ENCODE peak calls at places on chromosomes 3 and 15, in nine cellular contexts. W, K, I, L, M, Y, E, H and N are unnamed samples.

GRCh38 chr15:82613764-82614163 is 33.4 kb downstream of the CPEB1 start:
- DNase-seq in W (peak), K (no peak), I (no peak), L (no peak), M (no peak), Y (no peak), E (no peak), H (no peak), N (no peak)

GRCh38 chr3:130757751-130758150 is 11.1 kb upstream of the PIK3R4 start:
- DNase-seq in W (no peak), K (no peak), I (no peak), L (no peak), M (no peak), Y (no peak), E (no peak), H (no peak), N (peak)

GRCh38 chr3:17810759-17811158 is 68.3 kb upstream of the TBC1D5 start:
- DNase-seq in W (no peak), K (peak), I (no peak), L (no peak), M (no peak), Y (no peak), E (no peak), H (no peak), N (no peak)

GRCh38 chr15:101169457-101170071 is 82.3 kb downstream of the CHSY1 start:
- DNase-seq in W (peak), K (peak), I (no peak), L (no peak), M (no peak), Y (no peak), E (no peak), H (no peak), N (no peak)

GRCh38 chr3:189316296-189317019 is 144.7 kb downstream of the TPRG1 start:
- DNase-seq in W (no peak), K (no peak), I (no peak), L (no peak), M (peak), Y (no peak), E (no peak), H (peak), N (no peak)

GRCh38 chr3:174330303-174330702 is 528.8 kb upstream of the NAALADL2 start:
- DNase-seq in W (no peak), K (peak), I (no peak), L (no peak), M (no peak), Y (no peak), E (no peak), H (no peak), N (no peak)

GRCh38 chr15:40328176-40328575 is 4.7 kb downstream of the INAFM2 start:
- DNase-seq in W (no peak), K (peak), I (no peak), L (no peak), M (no peak), Y (no peak), E (no peak), H (no peak), N (no peak)

GRCh38 chr15:47870956-47871625 is 153.8 kb downstream of the SEMA6D start:
- DNase-seq in W (no peak), K (peak), I (no peak), L (no peak), M (no peak), Y (no peak), E (no peak), H (no peak), N (no peak)

GRCh38 chr3:153596402-153596801 is 434.4 kb downstream of the RAP2B start:
- DNase-seq in W (no peak), K (no peak), I (no peak), L (no peak), M (no peak), Y (no peak), E (no peak), H (no peak), N (no peak)

GRCh38 chr3:11807651-11808050 is 39.0 kb downstream of the TAMM41 start:
- DNase-seq in W (no peak), K (peak), I (no peak), L (no peak), M (no peak), Y (no peak), E (no peak), H (no peak), N (no peak)

GRCh38 chr15:51170882-51171577 is 76.3 kb upstream of the TNFAIP8L3 start:
- DNase-seq in W (no peak), K (no peak), I (no peak), L (no peak), M (no peak), Y (peak), E (no peak), H (no peak), N (no peak)

GRCh38 chr15:72289597-72290325 is 17.4 kb upstream of the PARP6 start:
- DNase-seq in W (no peak), K (no peak), I (no peak), L (no peak), M (no peak), Y (no peak), E (no peak), H (no peak), N (no peak)

GRCh38 chr15:77187751-77188464 is 117.0 kb upstream of the TSPAN3 start:
- DNase-seq in W (no peak), K (peak), I (peak), L (no peak), M (no peak), Y (no peak), E (no peak), H (no peak), N (peak)

GRCh38 chr3:122100591-122101491 is 45.7 kb downstream of the CD86 start:
- DNase-seq in W (no peak), K (no peak), I (no peak), L (no peak), M (no peak), Y (no peak), E (no peak), H (no peak), N (no peak)

GRCh38 chr3:69775751-69776150 is 36.5 kb downstream of the MITF start:
- DNase-seq in W (no peak), K (no peak), I (no peak), L (no peak), M (no peak), Y (no peak), E (no peak), H (no peak), N (no peak)

GRCh38 chr3:195522254-195523023 is 20.7 kb downstream of the PPP1R2 start:
- DNase-seq in W (no peak), K (peak), I (no peak), L (no peak), M (no peak), Y (no peak), E (peak), H (no peak), N (peak)

GRCh38 chr3:33624756-33625155 is 93.3 kb downstream of the CLASP2 start:
- DNase-seq in W (no peak), K (no peak), I (no peak), L (no peak), M (no peak), Y (no peak), E (no peak), H (no peak), N (no peak)

GRCh38 chr3:16236856-16237393 is 27.8 kb downstream of the DPH3 start:
- DNase-seq in W (no peak), K (no peak), I (peak), L (no peak), M (no peak), Y (no peak), E (no peak), H (no peak), N (no peak)

GRCh38 chr3:156211583-156211982 is 91.2 kb downstream of the KCNAB1 start:
- DNase-seq in W (no peak), K (peak), I (no peak), L (no peak), M (no peak), Y (no peak), E (no peak), H (no peak), N (no peak)

GRCh38 chr15:90519688-90520087 is 10.0 kb upstream of the CRTC3 start:
- DNase-seq in W (no peak), K (peak), I (no peak), L (no peak), M (no peak), Y (no peak), E (no peak), H (no peak), N (no peak)

GRCh38 chr3:117708601-117709000 is 999.0 kb downstream of the TUSC7 start:
- DNase-seq in W (no peak), K (peak), I (no peak), L (no peak), M (no peak), Y (no peak), E (no peak), H (no peak), N (no peak)

GRCh38 chr3:17583530-17583929 is 158.9 kb downstream of the TBC1D5 start:
- DNase-seq in W (no peak), K (no peak), I (no peak), L (no peak), M (no peak), Y (no peak), E (no peak), H (no peak), N (no peak)

GRCh38 chr3:38021196-38021595 is 8.2 kb downstream of the PLCD1 start:
- DNase-seq in W (peak), K (no peak), I (no peak), L (no peak), M (no peak), Y (no peak), E (no peak), H (peak), N (no peak)

GRCh38 chr15:65833501-65834220 is 35.6 kb upstream of the RAB11A start:
- DNase-seq in W (no peak), K (no peak), I (no peak), L (no peak), M (peak), Y (no peak), E (no peak), H (no peak), N (peak)

GRCh38 chr3:48433472-48434118 is 3.7 kb upstream of the PLXNB1 start:
- DNase-seq in W (peak), K (peak), I (no peak), L (no peak), M (peak), Y (peak), E (no peak), H (no peak), N (no peak)

GRCh38 chr3:157405457-157405856 is 31.2 kb upstream of the PTX3 start:
- DNase-seq in W (no peak), K (peak), I (no peak), L (no peak), M (no peak), Y (no peak), E (no peak), H (no peak), N (no peak)

GRCh38 chr3:32349184-32349583 is 42.5 kb upstream of the CMTM7 start:
- DNase-seq in W (no peak), K (no peak), I (no peak), L (no peak), M (no peak), Y (no peak), E (no peak), H (no peak), N (no peak)

GRCh38 chr3:141372656-141373055 is 4.4 kb downstream of the ZBTB38 start:
- DNase-seq in W (no peak), K (no peak), I (no peak), L (no peak), M (no peak), Y (no peak), E (no peak), H (no peak), N (no peak)

GRCh38 chr3:66485291-66485968 is 15.4 kb downstream of the LRIG1 start:
- DNase-seq in W (no peak), K (peak), I (peak), L (no peak), M (no peak), Y (no peak), E (no peak), H (no peak), N (no peak)

GRCh38 chr3:188358787-188359493 is 205.0 kb downstream of the LPP start:
- DNase-seq in W (no peak), K (no peak), I (no peak), L (no peak), M (no peak), Y (no peak), E (no peak), H (no peak), N (no peak)

GRCh38 chr3:122533480-122533879 is 18.7 kb upstream of the KPNA1 start:
- DNase-seq in W (no peak), K (no peak), I (no peak), L (no peak), M (no peak), Y (no peak), E (no peak), H (no peak), N (no peak)

GRCh38 chr3:139182598-139182997 is 137.9 kb upstream of the PRR23C start:
- DNase-seq in W (no peak), K (no peak), I (no peak), L (no peak), M (no peak), Y (no peak), E (no peak), H (no peak), N (no peak)

GRCh38 chr15:77557178-77557960 is 75.3 kb downstream of the LINGO1 start:
- DNase-seq in W (no peak), K (no peak), I (no peak), L (no peak), M (peak), Y (no peak), E (no peak), H (no peak), N (peak)

GRCh38 chr3:51819709-51820406 is 40.8 kb upstream of the IQCF6 start:
- DNase-seq in W (no peak), K (no peak), I (no peak), L (no peak), M (no peak), Y (no peak), E (peak), H (no peak), N (peak)

GRCh38 chr3:127161236-127161635 is 31.7 kb upstream of the PRR23E start:
- DNase-seq in W (peak), K (no peak), I (no peak), L (no peak), M (no peak), Y (peak), E (no peak), H (no peak), N (no peak)

GRCh38 chr3:42541079-42541478 is 38.6 kb downstream of the VIPR1 start:
- DNase-seq in W (no peak), K (no peak), I (no peak), L (no peak), M (no peak), Y (no peak), E (no peak), H (no peak), N (no peak)

GRCh38 chr15:73681856-73682596 is 2.2 kb upstream of the CD276 start:
- DNase-seq in W (no peak), K (no peak), I (no peak), L (no peak), M (no peak), Y (peak), E (no peak), H (no peak), N (no peak)

GRCh38 chr3:55309336-55309735 is 177.8 kb downstream of the WNT5A start:
- DNase-seq in W (no peak), K (peak), I (no peak), L (no peak), M (no peak), Y (no peak), E (no peak), H (no peak), N (no peak)

GRCh38 chr15:78763111-78763795 is 48.0 kb downstream of the ADAMTS7 start:
- DNase-seq in W (peak), K (no peak), I (no peak), L (no peak), M (no peak), Y (peak), E (no peak), H (no peak), N (no peak)

GRCh38 chr15:90876046-90876445 is 7.7 kb downstream of the FURIN start:
- DNase-seq in W (no peak), K (no peak), I (no peak), L (no peak), M (no peak), Y (no peak), E (no peak), H (no peak), N (no peak)

GRCh38 chr3:134373942-134374790 is at the start of gene AMOTL2:
- DNase-seq in W (peak), K (peak), I (peak), L (peak), M (peak), Y (peak), E (peak), H (peak), N (peak)
- TF ChIP-seq POLR2A in W (no peak), K (peak), I (peak), L (no peak), M (peak), Y (no peak), E (peak), H (peak), N (no peak)

GRCh38 chr3:9808345-9809037 is 1.6 kb upstream of the TTLL3 start:
- DNase-seq in W (no peak), K (peak), I (no peak), L (no peak), M (no peak), Y (no peak), E (peak), H (no peak), N (peak)
- TF ChIP-seq POLR2A in W (no peak), K (no peak), I (no peak), L (no peak), M (no peak), Y (no peak), E (no peak), H (no peak), N (no peak)

DNA sequence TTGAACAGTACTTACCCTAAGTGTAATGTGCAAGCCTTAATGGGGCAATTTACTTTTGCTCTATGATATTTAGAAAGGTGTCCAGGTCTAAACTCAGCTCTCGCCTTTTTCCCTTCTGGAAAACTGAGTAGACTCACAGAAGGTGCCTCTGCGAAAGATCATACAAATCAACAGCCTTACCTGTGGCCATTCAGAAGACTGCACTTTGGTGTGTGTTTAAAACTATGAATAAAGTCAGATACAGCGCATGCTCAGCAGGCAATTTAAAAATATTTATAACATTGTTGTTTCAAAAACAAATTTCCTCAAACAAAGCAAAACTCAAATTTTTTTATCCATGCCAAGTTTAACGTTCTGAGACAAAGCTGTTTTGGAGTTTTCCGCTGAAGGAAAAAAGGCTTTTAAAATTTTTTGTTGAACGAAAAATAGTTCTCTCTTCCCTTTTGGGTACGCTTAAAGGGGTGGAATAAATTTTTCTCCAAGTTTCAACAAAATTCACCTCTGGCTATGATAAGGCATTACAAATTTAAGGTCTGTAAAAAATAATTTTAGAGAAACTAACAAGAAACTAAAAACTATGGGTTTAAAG is 156.3 kb downstream of the TIGIT start:
- DNase-seq in W (no peak), K (no peak), I (no peak), L (no peak), M (no peak), Y (no peak), E (no peak), H (no peak), N (no peak)
- TF ChIP-seq POLR2A in W (no peak), K (no peak), I (no peak), L (peak), M (no peak), Y (no peak), E (no peak), H (no peak), N (no peak)

GRCh38 chr3:124701687-124702086 is 28.6 kb upstream of the UMPS start:
- DNase-seq in W (no peak), K (peak), I (no peak), L (no peak), M (no peak), Y (no peak), E (no peak), H (no peak), N (no peak)

GRCh38 chr3:124700880-124701684 is 29.2 kb upstream of the UMPS start:
- DNase-seq in W (no peak), K (peak), I (no peak), L (no peak), M (no peak), Y (no peak), E (no peak), H (no peak), N (no peak)

GRCh38 chr3:124698030-124698770 is 32.1 kb upstream of the UMPS start:
- DNase-seq in W (no peak), K (no peak), I (no peak), L (no peak), M (no peak), Y (no peak), E (no peak), H (no peak), N (no peak)

GRCh38 chr3:124699033-124699432 is 31.2 kb upstream of the UMPS start:
- DNase-seq in W (no peak), K (no peak), I (no peak), L (no peak), M (no peak), Y (no peak), E (no peak), H (no peak), N (no peak)

GRCh38 chr3:124699686-124700396 is 30.4 kb upstream of the UMPS start:
- DNase-seq in W (no peak), K (no peak), I (peak), L (no peak), M (no peak), Y (no peak), E (no peak), H (no peak), N (no peak)
- TF ChIP-seq POLR2A in W (no peak), K (no peak), I (no peak), L (no peak), M (no peak), Y (no peak), E (no peak), H (no peak), N (no peak)

DNA sequence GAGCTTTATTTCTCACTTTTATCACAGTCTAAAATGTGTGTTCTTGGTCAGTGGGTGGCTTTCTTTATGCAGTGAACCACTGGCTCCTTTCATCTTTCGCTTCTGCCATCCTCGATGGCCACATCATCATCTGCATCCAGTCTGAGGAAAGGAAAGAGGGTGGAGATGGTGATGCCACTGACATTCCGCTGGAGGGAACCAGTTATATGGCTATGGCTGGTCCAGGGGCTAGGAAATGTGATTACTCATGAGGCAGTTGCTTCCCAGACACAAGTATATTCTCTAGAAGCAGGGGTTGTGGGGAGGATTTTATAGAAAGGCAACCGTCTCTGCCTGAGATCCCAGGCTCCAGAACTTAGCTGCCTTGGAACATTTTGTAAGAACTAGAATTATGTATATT is 246.7 kb upstream of the AZI2 start:
- DNase-seq in W (no peak), K (no peak), I (no peak), L (no peak), M (no peak), Y (no peak), E (no peak), H (no peak), N (no peak)
- TF ChIP-seq POLR2A in W (no peak), K (no peak), I (no peak), L (no peak), M (no peak), Y (no peak), E (no peak), H (no peak), N (no peak)

DNA sequence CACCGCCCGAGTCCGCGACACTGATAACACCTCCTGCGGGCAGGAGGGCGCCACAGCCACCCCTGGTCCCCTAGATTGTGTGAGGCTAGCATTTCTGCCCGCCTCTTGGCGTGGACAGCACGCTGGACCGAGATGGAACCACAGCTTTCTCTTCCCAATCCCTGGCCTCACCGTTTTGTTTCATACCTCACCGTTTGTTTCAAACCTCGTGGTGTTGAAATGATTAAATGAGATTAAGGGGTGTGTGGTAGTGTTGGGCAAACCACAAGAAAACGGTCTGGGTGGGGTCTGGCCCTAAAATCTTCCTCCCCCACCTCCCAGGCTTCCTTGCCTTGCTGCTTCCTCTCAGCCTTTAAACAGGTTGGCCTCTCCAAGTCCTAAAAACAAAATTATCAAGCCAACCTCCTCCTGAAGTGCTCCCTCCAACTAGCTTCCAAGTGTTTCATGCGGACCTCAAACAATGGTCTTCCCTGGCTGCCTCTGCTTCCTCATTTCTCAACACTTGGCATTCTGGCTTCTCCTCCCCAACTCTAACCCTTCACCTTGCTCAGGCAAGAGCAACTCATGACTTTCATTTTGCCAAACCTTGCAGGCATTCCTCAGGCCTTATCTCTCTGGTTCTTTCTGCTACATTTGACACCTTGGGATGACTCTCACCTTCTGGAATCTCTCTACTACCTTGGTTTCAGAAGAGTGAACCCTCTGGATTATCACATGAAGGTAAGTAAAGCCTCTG is 1.4 kb upstream of the ATP13A3 start:
- DNase-seq in W (no peak), K (no peak), I (no peak), L (no peak), M (no peak), Y (no peak), E (no peak), H (no peak), N (peak)
- TF ChIP-seq POLR2A in W (no peak), K (peak), I (no peak), L (no peak), M (no peak), Y (no peak), E (no peak), H (no peak), N (no peak)

GRCh38 chr3:14329116-14329830 is 73.1 kb upstream of the SLC6A6 start:
- DNase-seq in W (no peak), K (peak), I (no peak), L (no peak), M (peak), Y (no peak), E (no peak), H (no peak), N (no peak)
- TF ChIP-seq POLR2A in W (no peak), K (no peak), I (no peak), L (no peak), M (peak), Y (no peak), E (no peak), H (no peak), N (no peak)